ENCODE peak calls at places on chromosomes 11 and 22, in four cellular contexts. C, X, N and A are unnamed samples.

GRCh38 chr11:10669258-10670033 is 24.1 kb downstream of the IRAG1 start:
- DNase-seq in C (no peak), N (no peak), X (peak; percentile 61), A (no peak)

GRCh38 chr22:30308518-30309230 is 18.1 kb downstream of the TBC1D10A start:
- DNase-seq in C (no peak), N (no peak), X (no peak), A (no peak)

GRCh38 chr11:94536386-94536785 is 7.3 kb upstream of the FUT4 start:
- DNase-seq in C (no peak), X (no peak), N (no peak), A (no peak)

GRCh38 chr22:28505416-28506156 is 174.1 kb downstream of the TTC28 start:
- DNase-seq in N (no peak), C (no peak), X (no peak), A (no peak)

GRCh38 chr22:30867746-30868662 is 100.6 kb downstream of the MORC2 start:
- DNase-seq in X (no peak), C (no peak), N (no peak), A (no peak)

GRCh38 chr11:6613496-6613895 is 1.5 kb upstream of the TAF10 start:
- DNase-seq in C (no peak), X (no peak), N (no peak), A (no peak)

GRCh38 chr11:64330888-64331287 is 9.1 kb upstream of the CCDC88B start:
- DNase-seq in C (no peak), N (no peak), X (no peak), A (no peak)

GRCh38 chr22:17920992-17921650 is 103.2 kb downstream of the MICAL3 start:
- DNase-seq in N (no peak), C (no peak), X (no peak), A (no peak)

GRCh38 chr11:113395782-113396336 is 8.3 kb downstream of the ANKK1 start:
- DNase-seq in C (no peak), N (no peak), X (no peak), A (no peak)

GRCh38 chr11:10488581-10489443 is 33.7 kb downstream of the AMPD3 start:
- DNase-seq in X (no peak), C (no peak), N (no peak), A (no peak)